ENCODE peak calls at places on chromosomes 12 and 14, in six cellular contexts. T is tibial artery, P is fibroblast of mammary gland, E is SJSA1, F is progenitor cell of endocrine pancreas, Q is caudate nucleus. A is an unnamed sample.

GRCh38 chr12:22283508-22283907 is 51.0 kb downstream of the ST8SIA1 start:
- DNase-seq in P (no peak), F (no peak), Q (no peak), T (no peak), E (no peak), A (no peak)

GRCh38 chr14:104149617-104150141 is 11.3 kb downstream of the KIF26A start:
- DNase-seq in T (no peak), E (no peak), P (no peak), F (no peak), Q (no peak), A (no peak)

GRCh38 chr12:116039081-116039480 is 238.4 kb downstream of the MED13L start:
- DNase-seq in Q (no peak), T (no peak), P (peak; percentile 28), F (no peak), E (no peak), A (no peak)

GRCh38 chr12:18935371-18935965 is 194.1 kb upstream of the PLEKHA5 start:
- DNase-seq in P (no peak), Q (no peak), E (no peak), F (no peak), T (no peak), A (no peak)

GRCh38 chr12:91922139-91922538 is 223.5 kb downstream of the BTG1 start:
- DNase-seq in Q (no peak), P (no peak), E (no peak), F (no peak), T (no peak), A (no peak)

GRCh38 chr12:57106021-57106708 is 5.0 kb downstream of the STAT6 start:
- DNase-seq in P (no peak), T (no peak), Q (no peak), F (no peak), E (no peak), A (no peak)

GRCh38 chr14:104801284-104802119 is 601 bp downstream of the ZBTB42 start:
- DNase-seq in F (no peak), T (no peak), E (no peak), Q (no peak), P (no peak), A (no peak)

GRCh38 chr14:69615471-69616407 is 4.3 kb downstream of the SUSD6 start:
- DNase-seq in T (peak; percentile 74), Q (no peak), E (peak; percentile 55), P (peak; percentile 79), F (no peak), A (peak; percentile 81)

GRCh38 chr12:76883151-76883550 is 4.3 kb upstream of the CSRP2 start:
- DNase-seq in Q (no peak), E (no peak), P (peak; percentile 30), F (no peak), T (no peak), A (no peak)

GRCh38 chr14:85549697-85550096 is 19.8 kb downstream of the FLRT2 start:
- DNase-seq in F (no peak), P (no peak), Q (no peak), E (no peak), T (no peak), A (no peak)

GRCh38 chr14:68796418-68797101 is 3.7 kb upstream of the ZFP36L1 start:
- DNase-seq in P (no peak), E (no peak), F (no peak), Q (no peak), T (no peak), A (peak; percentile 52)

GRCh38 chr14:25094171-25094907 is 44.4 kb upstream of the STXBP6 start:
- DNase-seq in T (no peak), F (no peak), P (no peak), Q (no peak), E (no peak), A (no peak)

GRCh38 chr12:195951-196350 is 18.0 kb downstream of the SLC6A12 start:
- DNase-seq in F (no peak), P (no peak), E (no peak), T (no peak), Q (no peak), A (peak; percentile 50)

GRCh38 chr12:131290255-131290959 is 336.7 kb downstream of the ADGRD1 start:
- DNase-seq in P (no peak), Q (no peak), E (no peak), F (no peak), T (no peak), A (peak; percentile 47)